ENCODE peak calls at places on chromosomes 7 and 10, in four cellular contexts. G, I, T and J are unnamed samples.
A peak's percentile ranks its signal among the peaks of the same experiment; 100 is the strongest.

GRCh38 chr7:54960517-54960916 is 58.3 kb upstream of the EGFR start:
- DNase-seq in I (no peak), T (peak; percentile 61), G (no peak), J (peak; percentile 85)

GRCh38 chr7:129225206-129225930 is 538 bp downstream of the AHCYL2 start:
- DNase-seq in G (peak; percentile 23), I (peak; percentile 60), T (peak; percentile 27), J (peak; percentile 47)

GRCh38 chr10:120034236-120034635 is 141.7 kb downstream of the SEC23IP start:
- DNase-seq in G (no peak), I (no peak), T (no peak), J (no peak)

GRCh38 chr7:139541600-139542307 is 18.3 kb downstream of the CLEC2L start:
- DNase-seq in I (peak; percentile 43), G (no peak), T (no peak), J (no peak)

GRCh38 chr10:118754132-118754555 is 626 bp downstream of the CACUL1 start:
- DNase-seq in G (peak; percentile 45), I (peak; percentile 81), T (no peak), J (peak; percentile 38)

GRCh38 chr7:4025211-4025610 is 656.9 kb upstream of the FOXK1 start:
- DNase-seq in I (no peak), T (no peak), G (no peak), J (no peak)

GRCh38 chr7:30148951-30149459 is 14.2 kb downstream of the MTURN start:
- DNase-seq in G (no peak), I (no peak), T (no peak), J (peak; percentile 59)

GRCh38 chr7:157717211-157718174 is 380.7 kb downstream of the DNAJB6 start:
- DNase-seq in G (no peak), T (no peak), I (peak; percentile 41), J (no peak)

GRCh38 chr7:4200546-4201094 is 481.5 kb upstream of the FOXK1 start:
- DNase-seq in T (no peak), I (no peak), G (no peak), J (no peak)

GRCh38 chr10:102449321-102450123 is 1.8 kb downstream of the C10orf95 start:
- DNase-seq in G (peak; percentile 50), T (no peak), I (peak; percentile 83), J (peak; percentile 84)

GRCh38 chr10:91115618-91116390 is 104.7 kb upstream of the PCGF5 start:
- DNase-seq in G (no peak), T (no peak), I (no peak), J (no peak)

GRCh38 chr7:1922071-1922869 is 252.2 kb downstream of the ELFN1 start:
- DNase-seq in T (peak; percentile 17), G (no peak), I (no peak), J (no peak)

GRCh38 chr7:78576196-78576595 is 777.6 kb downstream of the PHTF2 start:
- DNase-seq in I (no peak), T (peak; percentile 17), G (no peak), J (no peak)

GRCh38 chr10:131206136-131206995 is 105.2 kb downstream of the TCERG1L start:
- DNase-seq in I (no peak), G (no peak), T (no peak), J (no peak)

GRCh38 chr7:110521357-110521756 is 569.6 kb upstream of the LRRN3 start:
- DNase-seq in T (no peak), G (no peak), I (no peak), J (no peak)

DNA sequence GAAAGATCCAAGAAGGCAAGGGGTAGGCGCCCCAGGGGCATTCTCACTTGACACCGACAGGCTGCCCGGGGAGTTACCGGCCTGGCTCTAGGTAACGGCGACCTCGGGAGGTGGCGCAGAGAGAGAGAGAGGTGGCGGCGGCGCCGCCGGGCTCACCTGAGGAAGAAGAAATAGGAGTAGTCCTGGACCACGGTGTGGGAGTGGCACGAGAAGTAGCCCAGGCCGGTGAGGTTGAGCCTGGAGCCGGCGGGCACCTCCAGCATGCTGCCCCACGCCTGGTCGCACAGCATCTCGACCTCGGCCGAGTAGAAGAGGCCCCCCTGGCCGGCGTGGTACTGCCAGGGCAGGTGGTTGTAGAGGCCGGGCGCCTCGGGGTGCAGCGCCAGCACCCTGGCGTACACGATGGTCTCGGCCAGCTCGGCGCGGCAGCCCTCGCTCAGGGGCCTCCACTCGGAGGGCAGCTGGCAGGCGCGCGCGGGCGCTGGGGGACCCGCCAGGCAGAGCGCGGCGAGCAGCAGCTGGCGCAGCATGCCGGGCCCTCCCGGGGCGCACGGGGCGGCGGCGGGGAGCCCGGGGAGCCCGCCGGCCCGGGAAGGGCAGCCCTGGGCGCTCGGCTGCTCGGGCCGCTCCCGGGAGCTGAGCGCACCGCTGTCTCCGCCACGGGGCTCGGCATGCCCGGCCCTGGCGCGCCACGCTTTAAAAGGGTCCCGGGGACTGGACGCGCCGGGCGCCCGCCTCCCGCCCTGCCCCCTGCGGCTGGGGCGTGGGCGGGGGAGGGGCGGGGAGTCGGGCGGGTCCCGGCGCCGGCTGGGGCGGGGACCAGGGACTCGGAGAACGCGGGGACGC is at the start of gene CCDC3:
- DNase-seq in T (no peak), G (peak; percentile 19), I (no peak), J (no peak)
- H3K4me3 ChIP-seq in T (peak within 1 kb of the TSS; percentile 50), G (peak within 1 kb of the TSS; percentile 51), I (peak within 1 kb of the TSS; percentile 53), J (peak within 1 kb of the TSS; percentile 50)

DNA sequence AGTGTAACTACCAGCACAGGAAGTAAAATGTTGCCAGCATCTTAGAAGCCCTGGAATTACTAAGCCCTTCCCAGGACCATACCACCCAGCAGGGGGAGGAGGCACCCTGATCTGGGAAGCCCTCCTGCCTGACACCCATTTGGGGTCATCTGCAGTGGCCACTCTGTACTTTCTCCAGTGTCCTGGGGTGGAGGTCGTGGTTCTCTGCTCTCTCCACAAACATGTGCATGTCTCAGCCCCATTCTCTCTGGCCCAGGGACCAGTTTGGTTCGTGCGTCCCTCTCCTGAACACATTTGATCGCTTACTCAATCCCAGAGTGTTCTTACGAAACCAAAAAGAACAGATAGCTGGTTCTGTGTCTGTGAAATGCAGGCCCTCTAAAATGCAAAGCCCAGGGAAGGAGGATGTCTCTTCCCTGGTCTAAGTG is 9.4 kb upstream of the LRRC27 start:
- DNase-seq in G (no peak), I (no peak), T (peak; percentile 30), J (no peak)
- TF ChIP-seq CTCF in G (no peak), I (no peak), T (peak; percentile 26), J (peak; percentile 10)

GRCh38 chr7:128135275-128136214 is 104.3 kb upstream of the LRRC4 start:
- DNase-seq in I (no peak), T (peak; percentile 37), G (peak; percentile 34), J (peak; percentile 44)

GRCh38 chr7:128129224-128129864 is 98.1 kb upstream of the LRRC4 start:
- DNase-seq in G (no peak), I (no peak), T (no peak), J (no peak)

GRCh38 chr7:128131115-128131514 is 99.9 kb upstream of the LRRC4 start:
- DNase-seq in G (no peak), I (no peak), T (no peak), J (no peak)

GRCh38 chr7:128131701-128132100 is 100.5 kb upstream of the LRRC4 start:
- DNase-seq in G (no peak), T (no peak), I (no peak), J (no peak)

GRCh38 chr7:128132426-128133069 is 101.3 kb upstream of the LRRC4 start:
- DNase-seq in G (no peak), T (no peak), I (no peak), J (no peak)
- H3K27me3 ChIP-seq in G (no peaks in the 10 kb centered on the region), T (peaks cover 60% of the 10 kb centered on the region), I (peaks cover 5% of the 10 kb centered on the region), J (peaks cover 33% of the 10 kb centered on the region)

DNA sequence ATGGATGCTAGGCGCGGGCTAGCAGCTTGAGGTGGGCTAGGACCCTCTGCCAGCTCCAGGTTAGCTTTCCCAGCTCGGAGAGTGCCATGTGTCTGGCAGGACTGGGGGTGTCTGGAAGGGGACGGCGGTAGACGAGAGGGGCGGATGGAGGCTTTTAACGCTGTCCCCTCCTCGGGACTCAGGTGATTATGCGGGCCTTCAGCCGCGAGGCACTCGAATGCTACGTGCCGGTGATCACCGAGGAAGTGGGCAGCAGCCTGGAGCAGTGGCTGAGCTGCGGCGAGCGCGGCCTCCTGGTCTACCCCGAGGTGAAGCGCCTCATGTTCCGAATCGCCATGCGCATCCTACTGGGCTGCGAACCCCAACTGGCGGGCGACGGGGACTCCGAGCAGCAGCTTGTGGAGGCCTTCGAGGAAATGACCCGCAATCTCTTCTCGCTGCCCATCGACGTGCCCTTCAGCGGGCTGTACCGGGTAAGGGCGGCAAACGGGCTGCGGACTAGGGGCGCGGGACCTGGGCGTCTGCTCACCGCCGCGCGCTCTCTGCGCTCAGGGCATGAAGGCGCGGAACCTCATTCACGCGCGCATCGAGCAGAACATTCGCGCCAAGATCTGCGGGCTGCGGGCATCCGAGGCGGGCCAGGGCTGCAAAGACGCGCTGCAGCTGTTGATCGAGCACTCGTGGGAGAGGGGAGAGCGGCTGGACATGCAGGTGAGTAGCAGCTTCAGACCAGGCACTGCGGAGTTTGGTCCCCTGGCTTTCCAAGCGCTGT is 1.1 kb downstream of the CYP26A1 start:
- DNase-seq in G (no peak), T (no peak), I (no peak), J (no peak)
- H3K4me3 ChIP-seq in G (peak overlapping the region; percentile 47), T (no peak overlapping the region), I (no peak overlapping the region), J (no peak overlapping the region)

GRCh38 chr10:6408799-6409198 is 171.3 kb downstream of the PRKCQ start:
- DNase-seq in G (no peak), I (no peak), T (no peak), J (no peak)
- TF ChIP-seq CTCF in G (no peak), I (no peak), T (no peak), J (no peak)

DNA sequence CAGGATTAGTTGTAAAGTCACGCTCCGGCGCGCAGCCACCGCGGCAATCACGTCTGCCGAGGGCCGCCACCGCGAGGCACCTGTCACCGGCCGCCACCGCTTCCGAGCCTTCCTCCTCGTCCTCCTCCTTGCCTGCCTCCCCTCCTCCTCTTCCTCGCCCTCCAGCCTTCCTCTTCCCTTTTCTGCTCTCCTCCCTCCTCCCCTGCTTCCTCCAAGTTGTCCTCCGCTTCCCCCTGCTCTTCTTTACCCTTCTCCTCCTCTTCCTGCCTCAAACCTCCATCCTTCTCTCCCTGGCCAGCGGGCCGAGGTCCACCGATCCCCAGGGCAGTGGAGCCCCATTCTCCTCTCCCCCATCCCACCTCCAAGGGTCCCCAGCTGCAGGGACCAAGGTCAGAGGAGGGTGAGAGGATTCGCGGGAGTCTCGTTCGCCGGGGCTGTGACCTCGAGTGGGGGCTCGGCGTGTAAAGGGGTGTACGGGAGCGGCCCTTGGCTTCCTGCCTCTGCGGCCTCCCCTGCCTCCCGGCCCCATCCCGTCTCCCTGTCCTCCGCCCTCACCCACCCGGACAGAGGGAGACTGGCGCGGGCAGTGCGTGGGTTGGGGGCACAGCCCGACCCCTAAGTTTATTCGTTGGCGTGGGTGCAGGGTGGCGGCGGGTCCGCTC is 89.5 kb upstream of the PAX2 start:
- DNase-seq in G (no peak), T (no peak), I (no peak), J (no peak)
- H3K27me3 ChIP-seq in G (peaks cover 9% of the 10 kb centered on the region), T (peaks cover 76% of the 10 kb centered on the region), I (peaks cover 90% of the 10 kb centered on the region), J (peaks cover 51% of the 10 kb centered on the region)

DNA sequence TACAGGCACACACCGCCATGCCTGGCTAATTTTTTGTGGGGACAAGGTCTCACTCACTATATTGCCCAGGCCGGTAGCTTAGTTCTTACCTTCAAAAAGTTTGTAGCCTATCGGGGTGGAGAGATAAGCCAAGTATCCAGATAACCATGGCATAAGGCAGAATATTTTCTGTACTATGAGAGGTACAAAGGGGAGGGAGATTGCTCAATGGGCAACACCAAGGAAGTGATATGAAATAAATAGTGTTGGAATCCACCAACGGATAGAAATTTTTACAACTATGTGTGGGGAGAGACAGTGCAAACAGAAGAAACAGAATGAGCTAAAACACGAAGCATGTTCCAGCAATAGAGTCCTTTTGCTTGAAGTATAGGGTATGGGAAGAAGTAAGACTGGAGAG is 8.0 kb downstream of the SCD start:
- DNase-seq in G (no peak), T (no peak), I (no peak), J (no peak)
- H3K4me3 ChIP-seq in G (no peak overlapping the region), T (no peak overlapping the region), I (no peak overlapping the region), J (no peak overlapping the region)

GRCh38 chr7:36506820-36507219 is 117.2 kb downstream of the ANLN start:
- DNase-seq in T (peak; percentile 28), G (no peak), I (no peak), J (peak; percentile 79)
- TF ChIP-seq CTCF in T (no peak), G (no peak), I (no peak), J (no peak)

GRCh38 chr7:143048827-143049226 is 3.3 kb upstream of the OR6V1 start:
- DNase-seq in I (no peak), T (no peak), G (no peak), J (peak; percentile 73)
- H3K27me3 ChIP-seq in I (no peaks in the 10 kb centered on the region), T (no peaks in the 10 kb centered on the region), G (no peaks in the 10 kb centered on the region), J (no peaks in the 10 kb centered on the region)